ENCODE peak calls at places on chromosomes 5 and 9, in five cellular contexts. Q is H7, D is OCI-LY7, C is osteocyte, N is mammary epithelial cell. E is an unnamed sample.

GRCh38 chr9:4762889-4763521 is 22.0 kb upstream of the AK3 start:
- DNase-seq in Q (peak), D (no peak), C (no peak), N (no peak), E (peak)

GRCh38 chr5:170743876-170744212 is 39.7 kb upstream of the GABRP start:
- DNase-seq in Q (no peak), D (no peak), C (peak), N (no peak), E (no peak)

GRCh38 chr9:119868694-119869093 is 499.5 kb upstream of the BRINP1 start:
- DNase-seq in Q (no peak), D (no peak), C (no peak), N (no peak), E (peak)

GRCh38 chr9:87662808-87663528 is 63.0 kb upstream of the CTSL start:
- DNase-seq in Q (peak), D (peak), C (no peak), N (peak), E (peak)

GRCh38 chr9:29958469-29958868 is 2385.2 kb upstream of the C9orf72 start:
- DNase-seq in Q (no peak), D (no peak), C (no peak), N (no peak), E (no peak)

GRCh38 chr5:139960723-139961383 is 82.2 kb downstream of the NRG2 start:
- DNase-seq in Q (peak), D (no peak), C (no peak), N (no peak), E (peak)

GRCh38 chr5:135391123-135391868 is 7.7 kb downstream of the MACROH2A1 start:
- DNase-seq in Q (no peak), D (no peak), C (no peak), N (peak), E (no peak)

GRCh38 chr5:173645437-173645807 is 29.0 kb upstream of the BOD1 start:
- DNase-seq in Q (no peak), D (no peak), C (no peak), N (no peak), E (peak)

GRCh38 chr5:56208681-56209080 is 24.4 kb downstream of the ANKRD55 start:
- DNase-seq in Q (no peak), D (no peak), C (no peak), N (no peak), E (no peak)

GRCh38 chr9:114387678-114388431 is at the start of gene AKNA:
- DNase-seq in Q (peak), D (peak), C (peak), N (peak), E (peak)

GRCh38 chr9:112015736-112016135 is 119.1 kb downstream of the UGCG start:
- DNase-seq in Q (no peak), D (no peak), C (no peak), N (no peak), E (peak)

GRCh38 chr9:134325813-134326753 is at the start of gene RXRA:
- DNase-seq in Q (peak), D (peak), C (peak), N (peak), E (peak)

GRCh38 chr5:65742565-65743231 is 20.7 kb downstream of the NLN start:
- DNase-seq in Q (peak), D (peak), C (no peak), N (peak), E (no peak)

GRCh38 chr9:36018755-36019720 is 17.7 kb upstream of the RECK start:
- DNase-seq in Q (no peak), D (no peak), C (no peak), N (no peak), E (no peak)

GRCh38 chr5:52150501-52150900 is 637.2 kb upstream of the ITGA1 start:
- DNase-seq in Q (no peak), D (no peak), C (no peak), N (no peak), E (no peak)

GRCh38 chr9:109812818-109813281 is 32.9 kb downstream of the PALM2AKAP2 start:
- DNase-seq in Q (no peak), D (no peak), C (no peak), N (no peak), E (no peak)

GRCh38 chr9:95772320-95773060 is 103.0 kb upstream of the ERCC6L2 start:
- DNase-seq in Q (peak), D (no peak), C (no peak), N (no peak), E (peak)

GRCh38 chr5:172496671-172497371 is 42.5 kb upstream of the SH3PXD2B start:
- DNase-seq in Q (no peak), D (no peak), C (peak), N (no peak), E (peak)

GRCh38 chr9:4788703-4789102 is 4.0 kb upstream of the RCL1 start:
- DNase-seq in Q (no peak), D (no peak), C (no peak), N (peak), E (no peak)

GRCh38 chr5:142201471-142201887 is 92.9 kb downstream of the NDFIP1 start:
- DNase-seq in Q (no peak), D (no peak), C (no peak), N (peak), E (no peak)

GRCh38 chr5:173472784-173473278 is 143.6 kb downstream of the BOD1 start:
- DNase-seq in Q (no peak), D (no peak), C (no peak), N (no peak), E (no peak)

E was measured in endodermal cell.